ENCODE peak calls at places on chromosomes 3 and 15, in ten cellular contexts. N, C, Z, T, M, Q, X, H, L and I are unnamed samples.

GRCh38 chr3:152399374-152399773 is 130.6 kb downstream of the MBNL1 start:
- DNase-seq in Z (peak), N (no peak), L (no peak), Q (no peak), H (no peak), X (no peak), T (no peak), C (peak), M (no peak), I (peak)

GRCh38 chr3:106824856-106825255 is 552.4 kb upstream of the CCDC54 start:
- DNase-seq in T (peak), M (no peak), Z (peak), Q (no peak), C (peak), H (no peak), N (peak), X (no peak), L (no peak), I (peak)

GRCh38 chr15:45279024-45279697 is 27.1 kb downstream of the SLC28A2 start:
- DNase-seq in C (peak), L (peak), H (peak), M (peak), X (peak), Z (peak), N (peak), Q (peak), T (peak), I (peak)

GRCh38 chr3:18645603-18646002 is 220.5 kb upstream of the SATB1 start:
- DNase-seq in H (no peak), M (no peak), N (no peak), C (no peak), X (no peak), L (no peak), Z (no peak), T (no peak), Q (no peak), I (no peak)

GRCh38 chr3:170724599-170724998 is 138.7 kb upstream of the SLC7A14 start:
- DNase-seq in L (no peak), T (no peak), Z (peak), Q (peak), N (peak), C (peak), H (no peak), X (no peak), M (no peak), I (peak)

GRCh38 chr3:43418601-43419272 is 132.4 kb downstream of the SNRK start:
- DNase-seq in C (no peak), X (no peak), H (no peak), Q (no peak), Z (no peak), M (no peak), L (no peak), N (no peak), T (no peak), I (no peak)

GRCh38 chr3:177126015-177126773 is 71.1 kb downstream of the TBL1XR1 start:
- DNase-seq in X (no peak), C (peak), Q (no peak), N (peak), Z (peak), T (no peak), M (no peak), H (no peak), L (no peak), I (peak)

GRCh38 chr3:21462151-21462550 is 288.9 kb downstream of the ZNF385D start:
- DNase-seq in N (peak), C (no peak), Q (no peak), H (no peak), T (no peak), Z (no peak), L (no peak), X (no peak), M (no peak), I (peak)

GRCh38 chr3:114207768-114208167 is 28.9 kb upstream of the DRD3 start:
- DNase-seq in X (no peak), H (no peak), L (no peak), Z (no peak), M (no peak), N (no peak), C (no peak), T (no peak), Q (no peak), I (no peak)

GRCh38 chr3:130838898-130839572 is 54.8 kb upstream of the ATP2C1 start:
- DNase-seq in Z (no peak), H (no peak), L (no peak), X (no peak), T (no peak), M (no peak), C (no peak), Q (no peak), N (no peak), I (no peak)

GRCh38 chr15:38861108-38861507 is 296.5 kb upstream of the RASGRP1 start:
- DNase-seq in C (no peak), N (no peak), L (no peak), M (no peak), T (no peak), Q (no peak), X (no peak), Z (no peak), H (no peak), I (no peak)

GRCh38 chr3:141427764-141428163 is 59.1 kb upstream of the RASA2 start:
- DNase-seq in C (no peak), H (no peak), X (no peak), L (no peak), N (no peak), Z (no peak), T (no peak), M (no peak), Q (no peak), I (no peak)

GRCh38 chr3:33386631-33387030 is 53.6 kb downstream of the UBP1 start:
- DNase-seq in M (no peak), T (no peak), N (no peak), Z (no peak), C (no peak), H (no peak), L (no peak), Q (no peak), X (no peak), I (no peak)

GRCh38 chr3:175695251-175695650 is 836.1 kb downstream of the NAALADL2 start:
- DNase-seq in M (no peak), L (no peak), Z (no peak), Q (no peak), N (no peak), X (no peak), C (no peak), T (no peak), H (no peak), I (no peak)

GRCh38 chr15:87365221-87365620 is 891.3 kb downstream of the NTRK3 start:
- DNase-seq in C (peak), L (no peak), X (no peak), H (no peak), Q (no peak), M (no peak), N (peak), Z (peak), T (no peak), I (peak)